ENCODE peak calls at places on chromosomes 7 and 10, in seven cellular contexts. U is psoas muscle; Q is heart right ventricle; S is IMR-90; E is transverse colon; H is CD8-positive, alpha-beta T cell; A is kidney epithelial cell. X is an unnamed sample.

GRCh38 chr10:24196426-24197039 is 12.4 kb upstream of the KIAA1217 start:
- DNase-seq in U (peak), Q (peak), S (peak), E (peak), H (peak), A (no peak), X (peak)

GRCh38 chr10:91153508-91153907 is 67.0 kb upstream of the PCGF5 start:
- DNase-seq in U (no peak), Q (no peak), S (no peak), E (no peak), H (no peak), A (no peak), X (no peak)

GRCh38 chr10:14386202-14386593 is 55.5 kb upstream of the FRMD4A start:
- DNase-seq in U (no peak), Q (no peak), S (peak), E (no peak), H (no peak), A (peak), X (no peak)

GRCh38 chr10:86611386-86611785 is 43.0 kb upstream of the OPN4 start:
- DNase-seq in U (no peak), Q (no peak), S (no peak), E (no peak), H (no peak), A (no peak), X (no peak)

GRCh38 chr10:99681553-99681952 is 22.2 kb downstream of the ENTPD7 start:
- DNase-seq in U (no peak), Q (no peak), S (peak), E (no peak), H (no peak), A (no peak), X (no peak)

GRCh38 chr10:7205656-7206055 is 205.2 kb downstream of the SFMBT2 start:
- DNase-seq in U (no peak), Q (no peak), S (no peak), E (no peak), H (no peak), A (no peak), X (no peak)

GRCh38 chr10:7409045-7409731 is 1.6 kb downstream of the SFMBT2 start:
- DNase-seq in U (no peak), Q (peak), S (no peak), E (peak), H (no peak), A (no peak), X (no peak)

GRCh38 chr10:25047902-25048301 is 31.5 kb downstream of the THNSL1 start:
- DNase-seq in U (no peak), Q (no peak), S (peak), E (no peak), H (no peak), A (no peak), X (no peak)

GRCh38 chr7:84412161-84412969 is 217.8 kb upstream of the SEMA3A start:
- DNase-seq in U (no peak), Q (no peak), S (peak), E (no peak), H (no peak), A (peak), X (no peak)
- H3K4me3 ChIP-seq in U (no peak), Q (no peak), S (peak), E (no peak), H (no peak), A (no peak), X (no peak)

GRCh38 chr7:5701085-5701914 is 80.2 kb downstream of the RNF216 start:
- DNase-seq in U (no peak), Q (no peak), S (peak), E (no peak), H (no peak), A (no peak), X (no peak)
- TF ChIP-seq CTCF in U (no peak), Q (no peak), S (no peak), E (no peak), H (no peak), A (no peak), X (no peak)

GRCh38 chr7:27182861-27183681 is 2.0 kb downstream of the HOXA11 start:
- DNase-seq in U (no peak), Q (no peak), S (no peak), E (peak), H (no peak), A (no peak), X (no peak)
- H3K4me3 ChIP-seq in U (peak), Q (peak), S (no peak), E (peak), H (no peak), A (peak), X (no peak)

GRCh38 chr7:106841896-106842390 is 23.1 kb upstream of the PIK3CG start:
- DNase-seq in U (no peak), Q (no peak), S (no peak), E (no peak), H (no peak), A (peak), X (no peak)
- TF ChIP-seq CTCF in U (no peak), Q (no peak), S (no peak), E (no peak), H (no peak), A (no peak), X (no peak)

GRCh38 chr7:69599211-69599878 is 1.1 kb downstream of the AUTS2 start:
- DNase-seq in U (no peak), Q (peak), S (no peak), E (no peak), H (no peak), A (no peak), X (no peak)
- H3K4me3 ChIP-seq in U (peak), Q (peak), S (peak), E (peak), H (peak), A (peak), X (peak)

GRCh38 chr7:64888561-64888900 is 14.5 kb upstream of the ZNF273 start:
- DNase-seq in U (no peak), Q (no peak), S (no peak), E (no peak), H (no peak), A (no peak), X (no peak)

GRCh38 chr7:64889686-64890162 is 13.3 kb upstream of the ZNF273 start:
- DNase-seq in U (no peak), Q (no peak), S (no peak), E (no peak), H (no peak), A (no peak), X (peak)

GRCh38 chr7:64886956-64887545 is 16.0 kb upstream of the ZNF273 start:
- DNase-seq in U (no peak), Q (no peak), S (no peak), E (no peak), H (no peak), A (no peak), X (peak)

GRCh38 chr7:64888901-64889685 is 14.0 kb upstream of the ZNF273 start:
- DNase-seq in U (no peak), Q (peak), S (no peak), E (peak), H (no peak), A (no peak), X (peak)

GRCh38 chr7:64887756-64888508 is 15.1 kb upstream of the ZNF273 start:
- DNase-seq in U (no peak), Q (peak), S (no peak), E (peak), H (no peak), A (no peak), X (peak)
- TF ChIP-seq CTCF in U (peak), Q (peak), S (peak), E (peak), H (peak), A (peak), X (peak)

DNA sequence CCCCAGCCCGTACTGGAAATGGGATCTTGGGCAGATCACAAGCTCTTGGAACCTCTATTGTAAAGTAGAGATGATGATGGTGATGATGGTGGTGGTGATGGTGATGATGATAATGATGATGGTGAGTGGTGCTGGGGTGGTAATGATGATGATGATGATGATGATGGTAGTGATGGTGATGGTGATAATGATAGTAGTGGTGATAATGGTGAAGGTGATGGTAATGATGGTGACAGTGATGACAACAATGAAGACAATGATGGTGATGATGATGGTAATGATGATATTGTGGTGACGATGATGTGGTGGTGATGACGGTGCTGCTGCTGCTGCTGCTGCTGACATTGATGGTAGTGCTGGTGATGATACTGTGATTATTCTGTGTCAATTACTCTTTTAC is 91.0 kb upstream of the AFAP1L2 start:
- DNase-seq in U (no peak), Q (no peak), S (no peak), E (no peak), H (no peak), A (no peak), X (no peak)
- H3K4me3 ChIP-seq in U (no peak), Q (no peak), S (no peak), E (no peak), H (no peak), A (no peak), X (no peak)

X was measured in right atrium auricular region.